ENCODE peak calls at places on chromosome 19, in nine cellular contexts. M is HFFc6; G is stimulated activated CD4-positive, alpha-beta T cell treated with anti-CD3 and anti-CD28 coated beads, Interleukin-2, amount 100 ng/mL, for 24 hours; S is frontal cortex; F is choroid plexus epithelial cell; W is left colon; Z is AG08396; Q is iPS-NIHi11; C is Panc1. K is an unnamed sample.

GRCh38 chr19:34880034-34880433 is 46.7 kb upstream of the ZNF30 start:
- DNase-seq in Q (no peak), Z (no peak), G (no peak), F (no peak), C (no peak), M (no peak), W (no peak), S (no peak), K (no peak)

GRCh38 chr19:36209372-36209771 is 5.1 kb downstream of the ZNF565 start:
- DNase-seq in Q (no peak), G (no peak), Z (no peak), S (no peak), F (no peak), W (no peak), M (no peak), C (no peak), K (no peak)

GRCh38 chr19:33905937-33906577 is 109.4 kb downstream of the KCTD15 start:
- DNase-seq in W (peak; percentile 84), S (peak; percentile 57), M (no peak), C (no peak), Z (no peak), G (no peak), F (peak; percentile 45), Q (peak; percentile 83), K (no peak)

GRCh38 chr19:27779953-27780352 is 1433.0 kb downstream of the UQCRFS1 start:
- DNase-seq in Z (no peak), S (no peak), C (no peak), Q (no peak), F (no peak), M (no peak), G (no peak), W (no peak), K (no peak)

GRCh38 chr19:35637165-35637564 is 4.4 kb upstream of the ETV2 start:
- DNase-seq in Q (no peak), G (no peak), M (no peak), C (no peak), W (no peak), F (no peak), S (no peak), Z (no peak), K (no peak)

GRCh38 chr19:1279782-1280341 is 4.5 kb downstream of the FAM174C start:
- DNase-seq in Z (peak; percentile 93), C (no peak), F (peak; percentile 87), Q (peak; percentile 83), S (peak; percentile 88), W (peak; percentile 70), M (peak; percentile 74), G (peak; percentile 82), K (peak; percentile 68)

GRCh38 chr19:1175020-1175419 is 952 bp upstream of the SBNO2 start:
- DNase-seq in M (no peak), W (no peak), Q (no peak), Z (no peak), C (no peak), G (no peak), F (no peak), S (no peak), K (no peak)

GRCh38 chr19:56126983-56127780 is 6.1 kb upstream of the ZNF787 start:
- DNase-seq in M (no peak), W (no peak), G (no peak), F (no peak), Z (no peak), Q (peak; percentile 49), C (no peak), S (no peak), K (no peak)

GRCh38 chr19:7199613-7200533 is 94.3 kb downstream of the INSR start:
- DNase-seq in M (no peak), Q (no peak), G (no peak), Z (no peak), F (no peak), W (peak; percentile 65), C (no peak), S (no peak), K (no peak)

GRCh38 chr19:15035795-15036311 is 13.4 kb upstream of the CASP14 start:
- DNase-seq in F (no peak), M (no peak), W (no peak), C (no peak), G (no peak), Z (no peak), Q (no peak), S (no peak), K (no peak)

GRCh38 chr19:15188851-15189250 is 11.9 kb downstream of the NOTCH3 start:
- DNase-seq in M (no peak), C (no peak), Z (no peak), F (no peak), S (no peak), W (no peak), G (no peak), Q (no peak), K (no peak)

GRCh38 chr19:23075031-23075733 is 41.6 kb upstream of the ZNF730 start:
- DNase-seq in W (peak; percentile 54), Q (peak; percentile 85), S (peak; percentile 29), M (no peak), Z (peak; percentile 81), F (peak; percentile 85), C (no peak), G (no peak), K (peak; percentile 54)

GRCh38 chr19:39679791-39680168 is 24.1 kb downstream of the LGALS16 start:
- DNase-seq in F (no peak), S (no peak), Q (no peak), G (peak; percentile 72), W (no peak), M (no peak), Z (no peak), C (no peak), K (no peak)

GRCh38 chr19:42081584-42082258 is 5.8 kb downstream of the ZNF574 start:
- DNase-seq in S (no peak), C (peak; percentile 20), W (no peak), F (peak; percentile 82), Q (no peak), M (peak; percentile 61), Z (peak; percentile 76), G (no peak), K (peak; percentile 65)

GRCh38 chr19:19110410-19111137 is 27.7 kb downstream of the TMEM161A start:
- DNase-seq in C (no peak), W (no peak), G (no peak), Q (peak; percentile 76), M (no peak), S (no peak), F (peak; percentile 27), Z (no peak), K (no peak)

GRCh38 chr19:29541473-29542253 is 15.9 kb downstream of the VSTM2B start:
- DNase-seq in F (no peak), W (no peak), Z (no peak), C (no peak), M (no peak), S (no peak), G (no peak), Q (no peak), K (no peak)

GRCh38 chr19:42290523-42291436 is 11.2 kb upstream of the PRR19 start:
- DNase-seq in F (no peak), Q (peak; percentile 46), C (no peak), M (no peak), G (peak; percentile 66), W (no peak), Z (peak; percentile 62), S (no peak), K (no peak)

GRCh38 chr19:18220632-18221275 is 5.5 kb downstream of the PDE4C start:
- DNase-seq in Z (no peak), Q (peak; percentile 93), G (no peak), W (no peak), F (no peak), S (no peak), C (no peak), M (no peak), K (no peak)

GRCh38 chr19:3612901-3613741 is 6.4 kb upstream of the TBXA2R start:
- DNase-seq in M (no peak), G (no peak), S (no peak), W (no peak), C (no peak), Z (no peak), F (no peak), Q (peak; percentile 90), K (no peak)

GRCh38 chr19:17863520-17864182 is 3.9 kb downstream of the RPL18A start:
- DNase-seq in Z (no peak), M (no peak), W (no peak), S (no peak), Q (no peak), F (no peak), G (no peak), C (no peak), K (no peak)

GRCh38 chr19:41198559-41198958 is 5.5 kb downstream of the CYP2S1 start:
- DNase-seq in W (no peak), S (no peak), F (no peak), Z (no peak), G (no peak), Q (no peak), C (no peak), M (no peak), K (no peak)

GRCh38 chr19:1266116-1266817 is 2.9 kb upstream of the CIRBP start:
- DNase-seq in C (no peak), G (peak; percentile 82), F (peak; percentile 80), Q (peak; percentile 71), M (peak; percentile 84), Z (peak; percentile 94), S (peak; percentile 86), W (peak; percentile 93), K (peak; percentile 87)

GRCh38 chr19:15449620-15450527 is at the start of gene WIZ:
- DNase-seq in Q (peak; percentile 92), M (peak; percentile 56), C (no peak), S (peak; percentile 99), W (peak; percentile 77), G (peak; percentile 89), F (peak; percentile 70), Z (peak; percentile 97), K (peak; percentile 62)

GRCh38 chr19:30551271-30551670 is 179.1 kb downstream of the ZNF536 start:
- DNase-seq in M (no peak), S (no peak), Q (peak; percentile 28), G (no peak), C (no peak), Z (no peak), F (no peak), W (no peak), K (no peak)

K was measured in HCEC 1CT.